ENCODE peak calls at places on chromosome 3, in eight cellular contexts. C is mammary epithelial cell, N is hepatocyte, A is IMR-90, D is GM23248, T is K562, W is neural progenitor cell, X is neuronal stem cell. S is an unnamed sample. For H3K4me1, the result is how much of the 10 kb centered on the place peaks cover.

GRCh38 chr3:121096968-121097367 is 189.0 kb downstream of the STXBP5L start:
- DNase-seq in N (no peak), C (no peak), A (no peak), W (peak), D (no peak), X (peak), T (no peak), S (no peak)

GRCh38 chr3:157794771-157795170 is 291.6 kb upstream of the VEPH1 start:
- DNase-seq in D (peak), A (peak), C (peak), W (no peak), X (no peak), N (no peak), T (no peak), S (no peak)

GRCh38 chr3:125694761-125695294 is 99.5 kb upstream of the OSBPL11 start:
- DNase-seq in N (no peak), W (no peak), X (no peak), D (no peak), C (no peak), T (no peak), A (no peak), S (no peak)

GRCh38 chr3:73503781-73504180 is 121.0 kb downstream of the PDZRN3 start:
- DNase-seq in X (no peak), W (no peak), D (no peak), T (no peak), A (peak), N (no peak), C (no peak), S (no peak)

GRCh38 chr3:45687828-45688193 is 1.4 kb upstream of the SACM1L start:
- DNase-seq in C (no peak), N (no peak), D (no peak), W (no peak), A (no peak), X (no peak), T (no peak), S (no peak)

GRCh38 chr3:116444819-116445290 is 432 bp downstream of the LSAMP start:
- DNase-seq in T (no peak), D (peak), N (peak), C (no peak), W (peak), X (no peak), A (no peak), S (no peak)

GRCh38 chr3:32469151-32469874 is 33.3 kb downstream of the CMTM6 start:
- DNase-seq in X (no peak), A (no peak), D (peak), N (no peak), W (no peak), T (no peak), C (no peak), S (peak)

GRCh38 chr3:94336076-94336741 is 273.3 kb downstream of the NSUN3 start:
- DNase-seq in W (peak), C (peak), T (no peak), D (peak), N (peak), X (peak), A (peak), S (no peak)

GRCh38 chr3:171248426-171249115 is 211.6 kb downstream of the TNIK start:
- DNase-seq in T (no peak), D (no peak), A (no peak), X (no peak), C (no peak), N (no peak), W (no peak), S (no peak)

GRCh38 chr3:171704002-171704401 is 106.3 kb downstream of the PLD1 start:
- DNase-seq in A (peak), T (peak), W (peak), N (no peak), C (peak), D (peak), X (no peak), S (peak)

GRCh38 chr3:65901236-65901635 is 137.5 kb downstream of the MAGI1 start:
- DNase-seq in D (peak), C (peak), A (no peak), W (no peak), N (no peak), X (no peak), T (no peak), S (no peak)

GRCh38 chr3:123422457-123422856 is 26.4 kb downstream of the ADCY5 start:
- DNase-seq in D (no peak), X (no peak), C (no peak), W (no peak), A (no peak), T (no peak), N (no peak), S (no peak)

GRCh38 chr3:119898478-119899177 is 116.7 kb downstream of the NR1I2 start:
- DNase-seq in T (no peak), D (peak), C (peak), A (peak), X (no peak), W (no peak), N (no peak), S (no peak)

GRCh38 chr3:21508244-21508643 is 242.8 kb downstream of the ZNF385D start:
- DNase-seq in A (no peak), T (no peak), N (no peak), D (no peak), W (no peak), X (no peak), C (no peak), S (no peak)

GRCh38 chr3:189588061-189588817 is 43.0 kb upstream of the TP63 start:
- DNase-seq in T (no peak), D (peak), A (peak), N (no peak), C (peak), W (no peak), X (no peak), S (peak)

GRCh38 chr3:176505878-176506621 is 691.2 kb downstream of the TBL1XR1 start:
- DNase-seq in W (peak), N (no peak), C (no peak), D (no peak), A (no peak), X (no peak), T (no peak), S (no peak)

GRCh38 chr3:40124918-40125317 is 184.6 kb upstream of the EIF1B start:
- DNase-seq in N (no peak), D (no peak), C (no peak), A (no peak), T (no peak), W (peak), X (no peak), S (no peak)

GRCh38 chr3:135448520-135448919 is 517.0 kb upstream of the PPP2R3A start:
- DNase-seq in X (no peak), W (no peak), T (no peak), C (no peak), N (no peak), D (no peak), A (no peak), S (no peak)

GRCh38 chr3:33954956-33955355 is 156.5 kb downstream of the PDCD6IP start:
- DNase-seq in D (no peak), T (peak), N (no peak), X (no peak), W (peak), C (no peak), A (no peak), S (no peak)

GRCh38 chr3:55367396-55367795 is 119.7 kb downstream of the WNT5A start:
- DNase-seq in N (no peak), X (no peak), A (no peak), W (no peak), D (peak), C (no peak), T (no peak), S (no peak)

GRCh38 chr3:22728406-22728805 is 474.7 kb upstream of the UBE2E2 start:
- DNase-seq in W (no peak), X (no peak), A (no peak), T (no peak), N (no peak), C (no peak), D (no peak), S (no peak)

GRCh38 chr3:197423376-197423775 is 125.0 kb upstream of the DLG1 start:
- DNase-seq in X (no peak), C (no peak), T (no peak), D (no peak), A (no peak), N (no peak), W (no peak), S (no peak)

GRCh38 chr3:32226875-32227500 is 11.5 kb upstream of the CMTM8 start:
- DNase-seq in T (no peak), D (peak), N (no peak), C (peak), W (no peak), X (no peak), A (peak), S (peak)

GRCh38 chr3:37925157-37925556 is 63.5 kb downstream of the CTDSPL start:
- DNase-seq in W (no peak), D (no peak), X (no peak), N (no peak), T (no peak), C (no peak), A (no peak), S (no peak)
- H3K4me1 ChIP-seq in W (under half), D (under half), X (under half), N (under half), T (under half), C (under half), A (under half), S (under half)

DNA sequence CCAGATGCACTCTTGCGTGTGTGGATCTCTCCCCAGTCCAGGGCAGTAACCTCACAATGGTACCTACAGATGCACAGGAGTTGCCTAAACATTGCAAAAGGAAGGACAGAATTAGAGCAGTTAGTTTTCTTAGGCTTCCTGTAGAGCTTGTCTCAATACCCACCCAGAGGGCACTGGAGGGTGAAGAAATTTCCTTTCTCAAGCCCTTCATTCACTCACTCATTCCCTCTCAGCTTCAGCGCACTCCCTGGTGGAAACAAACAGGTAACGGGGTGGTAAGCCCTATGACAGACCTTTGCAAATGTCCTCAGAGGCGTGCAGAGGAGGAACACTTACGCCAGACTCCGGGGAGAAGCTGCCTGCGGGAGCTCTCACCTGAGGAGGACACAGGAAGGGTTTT is 267.4 kb upstream of the HES1 start:
- DNase-seq in D (no peak), T (no peak), A (no peak), W (no peak), X (no peak), N (no peak), C (no peak), S (no peak)
- H2AFZ ChIP-seq in D (no peak), T (no peak), A (peak), W (no peak), X (peak), N (no peak), C (no peak), S (no peak)

GRCh38 chr3:128473180-128473519 is 6.5 kb upstream of the DNAJB8 start:
- DNase-seq in C (no peak), D (no peak), W (no peak), N (no peak), A (no peak), T (peak), X (no peak), S (no peak)
- H3K4me1 ChIP-seq in C (under half), D (under half), W (under half), N (under half), A (under half), T (under half), X (under half), S (under half)

GRCh38 chr3:186247821-186248814 is 113.9 kb downstream of the DGKG start:
- DNase-seq in T (no peak), W (no peak), A (peak), D (no peak), X (no peak), C (no peak), N (no peak), S (no peak)

GRCh38 chr3:186251948-186252619 is 110.0 kb downstream of the DGKG start:
- DNase-seq in W (no peak), C (no peak), A (no peak), T (no peak), D (no peak), X (no peak), N (no peak), S (no peak)

DNA sequence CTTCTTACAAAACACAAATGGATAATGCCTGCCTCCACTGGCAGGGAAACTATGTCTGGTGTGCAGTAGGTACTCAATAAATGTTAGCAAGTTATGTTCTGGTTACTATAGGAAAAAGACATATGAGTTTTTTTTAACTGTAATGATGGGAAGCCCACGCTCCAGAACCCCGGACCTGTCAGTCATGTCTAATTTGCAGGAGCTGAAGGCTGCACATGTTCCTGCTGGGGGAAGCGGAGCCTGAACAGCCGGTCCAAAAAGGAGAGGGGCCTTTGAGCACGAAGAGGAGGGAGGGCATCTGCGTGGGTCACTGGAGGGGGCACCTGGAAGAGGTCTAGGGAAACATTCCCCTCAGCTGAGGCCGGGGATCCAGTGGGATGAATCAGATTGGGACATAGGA is 113.2 kb downstream of the DGKG start:
- DNase-seq in W (no peak), X (no peak), C (no peak), T (no peak), A (no peak), D (no peak), N (no peak), S (no peak)
- H2AFZ ChIP-seq in W (no peak), X (no peak), C (peak), T (no peak), A (no peak), D (no peak), N (no peak), S (no peak)

GRCh38 chr3:194314669-194315068 is 36.5 kb downstream of the CPN2 start:
- DNase-seq in A (no peak), W (no peak), X (no peak), D (no peak), N (no peak), C (no peak), T (no peak), S (no peak)
- H3K4me1 ChIP-seq in A (under half), W (under half), X (under half), D (under half), N (under half), C (under half), T (under half), S (under half)